ENCODE peak calls at places on chromosomes 2 and 18, in five cellular contexts. J is pancreas, F is fibroblast of pulmonary artery, X is WTC11, B is Calu3. U is an unnamed sample.

GRCh38 chr2:159677654-159678053 is 34.7 kb upstream of the MARCHF7 start:
- DNase-seq in B (no peak), X (no peak), F (peak; percentile 57), J (no peak), U (no peak)

GRCh38 chr2:120502357-120502756 is 156.4 kb downstream of the INHBB start:
- DNase-seq in J (no peak), X (no peak), F (no peak), B (no peak), U (no peak)

GRCh38 chr18:41744664-41745063 is 210.4 kb upstream of the PIK3C3 start:
- DNase-seq in X (no peak), B (no peak), F (peak; percentile 23), J (no peak), U (no peak)

GRCh38 chr2:216735086-216735485 is 39.7 kb upstream of the IGFBP5 start:
- DNase-seq in B (no peak), X (no peak), J (no peak), F (peak; percentile 43), U (no peak)

GRCh38 chr18:63758616-63759015 is 16.6 kb upstream of the SERPINB7 start:
- DNase-seq in J (no peak), B (no peak), X (no peak), F (no peak), U (no peak)

GRCh38 chr2:100865819-100866462 is 46.0 kb downstream of the NPAS2 start:
- DNase-seq in F (peak; percentile 59), B (no peak), J (no peak), X (no peak), U (no peak)

GRCh38 chr2:99278793-99279291 is 22.2 kb downstream of the LYG1 start:
- DNase-seq in J (no peak), B (no peak), X (no peak), F (peak; percentile 41), U (no peak)

GRCh38 chr2:220915087-220915486 is 657.0 kb downstream of the EPHA4 start:
- DNase-seq in F (no peak), X (no peak), B (no peak), J (no peak), U (no peak)

GRCh38 chr2:168694876-168695275 is 107.6 kb upstream of the NOSTRIN start:
- DNase-seq in F (no peak), B (no peak), X (no peak), J (no peak), U (no peak)

GRCh38 chr2:233060500-233061006 is 411 bp downstream of the INPP5D start:
- DNase-seq in B (no peak), X (no peak), J (no peak), F (no peak), U (no peak)

GRCh38 chr2:233061007-233061590 is 957 bp downstream of the INPP5D start:
- DNase-seq in B (no peak), X (no peak), J (no peak), F (no peak), U (no peak)

GRCh38 chr2:233058717-233059546 is 1.2 kb upstream of the INPP5D start:
- DNase-seq in X (no peak), F (no peak), J (no peak), B (no peak), U (no peak)

GRCh38 chr2:233059547-233059796 is 670 bp upstream of the INPP5D start:
- DNase-seq in J (no peak), X (peak; percentile 44), F (no peak), B (no peak), U (no peak)

GRCh38 chr2:233059797-233060499 is at the start of gene INPP5D:
- DNase-seq in B (no peak), X (no peak), F (no peak), J (no peak), U (no peak)
- TF ChIP-seq CTCF in B (no peak), X (no peak), F (no peak), J (no peak), U (no peak)

GRCh38 chr18:44899832-44900231 is 219.1 kb downstream of the SETBP1 start:
- DNase-seq in B (no peak), X (no peak), J (no peak), F (no peak), U (no peak)
- TF ChIP-seq CTCF in B (no peak), X (no peak), J (no peak), F (peak; percentile 7), U (no peak)

GRCh38 chr18:56997200-56997599 is 149.7 kb upstream of the BOD1L2 start:
- DNase-seq in F (no peak), J (no peak), B (no peak), X (no peak), U (no peak)
- TF ChIP-seq CTCF in F (no peak), J (no peak), B (no peak), X (no peak), U (no peak)

DNA sequence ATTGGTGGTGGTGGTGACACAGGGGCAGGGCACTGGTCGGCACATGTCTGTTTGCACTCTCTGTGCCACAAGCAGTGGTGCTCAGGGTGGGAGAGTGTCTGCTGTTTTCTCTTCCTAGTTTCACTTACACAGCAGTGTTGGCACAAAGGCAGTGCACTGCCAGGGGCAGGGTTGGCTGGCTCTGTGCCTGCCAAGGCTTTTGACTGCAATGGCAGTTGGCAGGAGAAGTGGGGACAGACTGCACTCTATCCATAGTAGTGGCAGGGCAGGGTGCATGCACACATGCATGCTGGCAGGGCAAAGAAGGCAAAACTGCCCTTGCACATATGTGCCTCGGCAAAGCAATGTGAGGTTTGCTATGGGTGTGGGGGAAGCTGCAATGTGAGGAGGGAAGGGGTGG is 635.8 kb downstream of the SUCLG1 start:
- DNase-seq in J (no peak), B (no peak), X (no peak), F (no peak), U (no peak)
- TF ChIP-seq CTCF in J (no peak), B (no peak), X (no peak), F (no peak), U (no peak)

GRCh38 chr2:238120463-238121298 is 17.8 kb upstream of the KLHL30 start:
- DNase-seq in J (no peak), X (peak; percentile 49), B (no peak), F (peak; percentile 40), U (peak; percentile 62)
- TF ChIP-seq CTCF in J (no peak), X (no peak), B (no peak), F (peak; percentile 28), U (no peak)

GRCh38 chr2:164661349-164661748 is 40.1 kb upstream of the GRB14 start:
- DNase-seq in J (no peak), B (no peak), X (no peak), F (peak; percentile 54), U (no peak)

GRCh38 chr2:164651361-164651760 is 30.1 kb upstream of the GRB14 start:
- DNase-seq in J (no peak), B (no peak), F (no peak), X (no peak), U (no peak)

GRCh38 chr2:164655336-164655735 is 34.1 kb upstream of the GRB14 start:
- DNase-seq in J (no peak), B (no peak), F (peak; percentile 15), X (no peak), U (no peak)

GRCh38 chr2:164657129-164657528 is 35.8 kb upstream of the GRB14 start:
- DNase-seq in X (no peak), B (no peak), F (peak; percentile 62), J (no peak), U (no peak)

GRCh38 chr2:164655750-164656149 is 34.5 kb upstream of the GRB14 start:
- DNase-seq in B (peak; percentile 5), J (no peak), X (no peak), F (peak; percentile 50), U (no peak)
- TF ChIP-seq CTCF in B (no peak), J (no peak), X (no peak), F (peak; percentile 19), U (no peak)

DNA sequence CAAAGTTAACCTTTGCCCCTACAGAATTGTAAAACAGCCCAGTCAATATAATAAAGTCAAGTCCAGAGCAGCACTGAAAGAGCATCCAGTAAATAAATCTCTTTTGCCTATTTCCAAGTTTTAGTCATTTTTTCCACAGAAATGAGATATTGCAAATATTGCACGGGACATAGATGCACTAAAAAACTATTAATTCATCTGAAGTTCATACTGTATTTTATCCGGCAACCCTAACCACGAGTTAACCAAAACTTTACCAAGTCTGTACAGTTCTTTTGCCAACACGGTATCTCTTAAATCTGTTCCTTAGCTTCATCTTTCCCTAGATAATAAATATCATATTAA is 484 bp upstream of the ASNSD1 start:
- DNase-seq in F (no peak), J (no peak), X (no peak), B (no peak), U (no peak)
- TF ChIP-seq CTCF in F (no peak), J (no peak), X (no peak), B (no peak), U (no peak)

GRCh38 chr2:68357608-68358337 is 7.3 kb upstream of the PLEK start:
- DNase-seq in B (peak; percentile 35), J (peak; percentile 34), X (peak; percentile 60), F (peak; percentile 70), U (no peak)
- TF ChIP-seq CTCF in B (no peak), J (no peak), X (no peak), F (peak; percentile 74), U (no peak)

DNA sequence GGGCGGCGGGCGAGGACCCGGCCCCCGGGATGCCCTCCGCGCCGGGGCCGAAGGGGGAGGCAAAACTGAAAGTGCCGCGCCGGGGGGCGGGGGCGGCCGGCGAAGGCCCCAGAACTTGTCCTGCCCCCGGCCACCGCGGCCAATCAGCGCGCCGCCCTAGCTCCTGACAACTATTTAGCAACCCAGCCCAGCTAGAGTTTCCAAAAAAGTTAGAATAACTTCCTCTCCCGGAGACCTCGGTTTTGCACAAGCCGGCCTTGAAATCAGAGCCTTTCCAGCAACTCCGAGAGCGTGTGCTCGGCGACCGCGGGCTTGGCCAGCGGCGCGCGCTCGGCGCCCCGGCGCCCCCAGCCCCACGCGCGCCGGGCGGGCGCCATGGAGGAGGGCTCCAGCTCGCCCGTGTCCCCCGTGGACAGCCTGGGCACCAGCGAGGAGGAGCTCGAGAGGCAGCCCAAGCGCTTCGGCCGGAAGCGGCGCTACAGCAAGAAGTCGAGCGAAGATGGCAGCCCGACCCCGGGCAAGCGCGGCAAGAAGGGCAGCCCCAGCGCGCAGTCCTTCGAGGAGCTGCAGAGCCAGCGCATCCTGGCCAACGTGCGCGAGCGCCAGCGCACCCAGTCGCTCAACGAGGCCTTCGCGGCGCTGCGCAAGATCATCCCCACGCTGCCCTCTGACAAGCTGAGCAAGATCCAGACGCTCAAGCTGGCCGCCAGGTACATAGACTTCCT is at the start of gene TWIST2:
- DNase-seq in J (no peak), F (peak; percentile 93), B (no peak), X (peak; percentile 66), U (no peak)
- TF ChIP-seq CTCF in J (no peak), F (peak; percentile 7), B (no peak), X (no peak), U (no peak)

DNA sequence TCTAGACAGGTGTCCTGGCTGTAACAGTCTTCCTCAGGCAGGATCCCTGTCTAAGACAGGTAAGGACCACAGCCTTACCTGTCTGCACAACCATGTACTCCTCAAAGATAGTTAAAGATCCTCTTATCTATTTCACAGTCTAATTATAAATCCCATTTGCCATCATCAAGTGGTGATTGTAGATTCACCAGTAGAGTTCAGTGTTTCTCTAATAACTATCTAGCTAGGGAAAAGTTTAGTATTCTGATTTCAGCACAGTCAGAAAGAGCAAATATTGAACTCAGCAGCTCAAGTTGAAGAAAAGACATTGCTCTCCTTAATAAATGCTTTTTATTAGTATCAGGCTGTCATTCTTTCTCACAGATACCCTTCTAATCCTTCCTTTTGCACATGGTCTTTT is 1305.5 kb upstream of the NXPH2 start:
- DNase-seq in F (peak; percentile 20), X (no peak), J (no peak), B (no peak), U (no peak)
- TF ChIP-seq CTCF in F (peak; percentile 27), X (no peak), J (no peak), B (no peak), U (no peak)